ENCODE peak calls at places on chromosomes 13 and 19, in six cellular contexts. E is activated T-helper 1 cell treated with anti-CD3 and anti-CD28 coated beads, Interleukin-2, amount 50 U/mL, for 16 hours; Q is stromal cell of bone marrow; M is HTR-8/SVneo; B is fibroblast of pulmonary artery; I is activated CD4-positive, alpha-beta T cell treated with anti-CD3 and anti-CD28 coated beads, Interleukin-2, amount 10 ng/mL, durations not matched to agents 7 days and 5 days. U is an unnamed sample.

GRCh38 chr19:3986260-3987041 is 1.2 kb upstream of the EEF2 start:
- DNase-seq in E (no peak), Q (peak), M (no peak), B (peak), I (peak), U (peak)

GRCh38 chr13:77760893-77761292 is 63.4 kb downstream of the SLAIN1 start:
- DNase-seq in E (no peak), Q (no peak), M (no peak), B (no peak), I (no peak), U (no peak)

GRCh38 chr19:45200614-45201013 is 22.0 kb downstream of the BLOC1S3 start:
- DNase-seq in E (no peak), Q (no peak), M (no peak), B (peak), I (no peak), U (peak)

GRCh38 chr13:48946163-48946562 is 29.5 kb upstream of the FNDC3A start:
- DNase-seq in E (no peak), Q (no peak), M (no peak), B (no peak), I (no peak), U (no peak)

GRCh38 chr19:40954573-40954972 is 36.5 kb upstream of the CYP2B6 start:
- DNase-seq in E (no peak), Q (no peak), M (no peak), B (peak), I (no peak), U (no peak)

GRCh38 chr19:37977992-37978391 is 71.0 kb downstream of the SIPA1L3 start:
- DNase-seq in E (no peak), Q (no peak), M (peak), B (peak), I (no peak), U (peak)

GRCh38 chr19:48896191-48896720 is 2.3 kb downstream of the TULP2 start:
- DNase-seq in E (no peak), Q (no peak), M (no peak), B (peak), I (peak), U (peak)

GRCh38 chr13:25886438-25887214 is 165.2 kb downstream of the SHISA2 start:
- DNase-seq in E (no peak), Q (peak), M (peak), B (peak), I (peak), U (peak)

GRCh38 chr19:11181488-11181887 is 15.9 kb downstream of the KANK2 start:
- DNase-seq in E (no peak), Q (no peak), M (no peak), B (no peak), I (no peak), U (no peak)

GRCh38 chr13:74575729-74576125 is 441.5 kb upstream of the KLF12 start:
- DNase-seq in E (peak), Q (peak), M (peak), B (peak), I (peak), U (peak)

GRCh38 chr13:50079278-50080157 is 64.3 kb downstream of the KCNRG start:
- DNase-seq in E (no peak), Q (no peak), M (no peak), B (no peak), I (no peak), U (no peak)

GRCh38 chr19:50693064-50693975 is 26.3 kb downstream of the SHANK1 start:
- DNase-seq in E (no peak), Q (no peak), M (no peak), B (no peak), I (no peak), U (no peak)

GRCh38 chr13:26977541-26977940 is 194.1 kb downstream of the USP12 start:
- DNase-seq in E (no peak), Q (no peak), M (no peak), B (peak), I (no peak), U (no peak)

GRCh38 chr13:35496011-35496410 is 19.5 kb upstream of the MAB21L1 start:
- DNase-seq in E (no peak), Q (no peak), M (no peak), B (no peak), I (no peak), U (no peak)

GRCh38 chr13:66154981-66155380 is 1075.2 kb downstream of the PCDH9 start:
- DNase-seq in E (no peak), Q (peak), M (no peak), B (peak), I (no peak), U (peak)

GRCh38 chr13:34401741-34402140 is 540.3 kb upstream of the NBEA start:
- DNase-seq in E (no peak), Q (no peak), M (no peak), B (no peak), I (no peak), U (peak)

GRCh38 chr19:50821622-50822021 is 2.0 kb downstream of the KLK1 start:
- DNase-seq in E (no peak), Q (no peak), M (no peak), B (no peak), I (no peak), U (no peak)

GRCh38 chr13:51539887-51540286 is 44.4 kb upstream of the WDFY2 start:
- DNase-seq in E (no peak), Q (peak), M (no peak), B (peak), I (no peak), U (no peak)

GRCh38 chr13:110273254-110273653 is 33.7 kb downstream of the COL4A1 start:
- DNase-seq in E (no peak), Q (no peak), M (no peak), B (no peak), I (no peak), U (no peak)

GRCh38 chr19:31432411-31432810 is 83.2 kb upstream of the TSHZ3 start:
- DNase-seq in E (no peak), Q (no peak), M (no peak), B (no peak), I (no peak), U (no peak)

GRCh38 chr19:50327461-50328256 is 1.5 kb downstream of the KCNC3 start:
- DNase-seq in E (no peak), Q (no peak), M (no peak), B (no peak), I (no peak), U (no peak)

GRCh38 chr13:99977912-99978780 is 3.4 kb upstream of the ZIC2 start:
- DNase-seq in E (no peak), Q (no peak), M (no peak), B (no peak), I (no peak), U (no peak)

GRCh38 chr13:110830800-110831371 is 84.0 kb downstream of the ANKRD10 start:
- DNase-seq in E (no peak), Q (no peak), M (no peak), B (no peak), I (no peak), U (no peak)

GRCh38 chr13:33197551-33197971 is 88.0 kb downstream of the STARD13 start:
- DNase-seq in E (no peak), Q (no peak), M (no peak), B (no peak), I (no peak), U (peak)

GRCh38 chr13:111060237-111060919 is 54.7 kb upstream of the ARHGEF7 start:
- DNase-seq in E (no peak), Q (no peak), M (no peak), B (no peak), I (no peak), U (no peak)

GRCh38 chr13:40113644-40114304 is 458.3 kb downstream of the COG6 start:
- DNase-seq in E (no peak), Q (no peak), M (no peak), B (peak), I (no peak), U (peak)

GRCh38 chr13:71149498-71150363 is 717.3 kb downstream of the DACH1 start:
- DNase-seq in E (no peak), Q (no peak), M (no peak), B (no peak), I (no peak), U (no peak)

GRCh38 chr13:111153977-111154332 is 38.8 kb downstream of the ARHGEF7 start:
- DNase-seq in E (peak), Q (no peak), M (peak), B (no peak), I (no peak), U (no peak)

GRCh38 chr13:43988302-43988701 is 108.6 kb downstream of the LACC1 start:
- DNase-seq in E (no peak), Q (no peak), M (no peak), B (no peak), I (no peak), U (no peak)

GRCh38 chr13:90402613-90403012 is 944.9 kb upstream of the MIR17HG start:
- DNase-seq in E (no peak), Q (no peak), M (no peak), B (no peak), I (no peak), U (no peak)

GRCh38 chr19:32875428-32875827 is 5.9 kb upstream of the SLC7A9 start:
- DNase-seq in E (no peak), Q (no peak), M (no peak), B (no peak), I (no peak), U (no peak)

GRCh38 chr13:21009036-21009435 is 52.4 kb downstream of the LATS2 start:
- DNase-seq in E (no peak), Q (no peak), M (no peak), B (no peak), I (no peak), U (no peak)

GRCh38 chr13:51585234-51585672 is 991 bp downstream of the WDFY2 start:
- DNase-seq in E (no peak), Q (no peak), M (no peak), B (peak), I (no peak), U (peak)

GRCh38 chr13:68727788-68728187 is 1379.8 kb upstream of the ATXN8OS start:
- DNase-seq in E (no peak), Q (no peak), M (no peak), B (no peak), I (no peak), U (no peak)

GRCh38 chr19:1411255-1412191 is 4.1 kb downstream of the DAZAP1 start:
- DNase-seq in E (no peak), Q (no peak), M (no peak), B (peak), I (peak), U (peak)

GRCh38 chr13:110327036-110327790 is 20.1 kb downstream of the COL4A2 start:
- DNase-seq in E (no peak), Q (no peak), M (no peak), B (no peak), I (no peak), U (no peak)

GRCh38 chr19:38047641-38048040 is 140.6 kb downstream of the SIPA1L3 start:
- DNase-seq in E (no peak), Q (no peak), M (no peak), B (no peak), I (no peak), U (no peak)